ENCODE peak calls at places on chromosomes 1 and 21, in six cellular contexts. One of them, this sample, is unnamed.

GRCh38 chr1:19804786-19805390 is 5.2 kb upstream of the TMCO4 start:
- DNase-seq in H1: no peak
- DNase-seq in IMR-90: no peak
- DNase-seq in A549: peak
- DNase-seq in GM12878: no peak
- DNase-seq in SK-N-SH: no peak
- DNase-seq in this sample: no peak

GRCh38 chr1:166167395-166167922 is 658 bp upstream of the FAM78B start:
- DNase-seq in H1: no peak
- DNase-seq in IMR-90: no peak
- DNase-seq in A549: no peak
- DNase-seq in GM12878: no peak
- DNase-seq in SK-N-SH: no peak
- DNase-seq in this sample: no peak

GRCh38 chr1:110285316-110285715 is 53.9 kb upstream of the RBM15 start:
- DNase-seq in H1: no peak
- DNase-seq in IMR-90: peak
- DNase-seq in A549: no peak
- DNase-seq in GM12878: no peak
- DNase-seq in SK-N-SH: no peak
- DNase-seq in this sample: no peak

GRCh38 chr1:236361909-236362590 is 32.0 kb upstream of the EDARADD start:
- DNase-seq in H1: peak
- DNase-seq in IMR-90: no peak
- DNase-seq in A549: no peak
- DNase-seq in GM12878: no peak
- DNase-seq in SK-N-SH: no peak
- DNase-seq in this sample: no peak

GRCh38 chr1:8858888-8859706 is 19.4 kb downstream of the ENO1 start:
- DNase-seq in H1: no peak
- DNase-seq in IMR-90: peak
- DNase-seq in A549: peak
- DNase-seq in GM12878: no peak
- DNase-seq in SK-N-SH: peak
- DNase-seq in this sample: peak

GRCh38 chr1:234628099-234628498 is 18.1 kb upstream of the IRF2BP2 start:
- DNase-seq in H1: no peak
- DNase-seq in IMR-90: peak
- DNase-seq in A549: peak
- DNase-seq in GM12878: no peak
- DNase-seq in SK-N-SH: no peak
- DNase-seq in this sample: no peak

GRCh38 chr1:40668769-40669525 is 3.5 kb upstream of the RIMS3 start:
- DNase-seq in H1: peak
- DNase-seq in IMR-90: peak
- DNase-seq in A549: peak
- DNase-seq in GM12878: peak
- DNase-seq in SK-N-SH: peak
- DNase-seq in this sample: peak

GRCh38 chr21:43740497-43741156 is 21.7 kb downstream of the PDXK start:
- DNase-seq in H1: peak
- DNase-seq in IMR-90: no peak
- DNase-seq in A549: peak
- DNase-seq in GM12878: no peak
- DNase-seq in SK-N-SH: peak
- DNase-seq in this sample: no peak

GRCh38 chr1:66725885-66726665 is 26.2 kb upstream of the DYNLT5 start:
- DNase-seq in H1: peak
- DNase-seq in IMR-90: peak
- DNase-seq in A549: peak
- DNase-seq in GM12878: peak
- DNase-seq in SK-N-SH: peak
- DNase-seq in this sample: peak

GRCh38 chr1:31497601-31498000 is 78.7 kb upstream of the TINAGL1 start:
- DNase-seq in H1: no peak
- DNase-seq in IMR-90: peak
- DNase-seq in A549: no peak
- DNase-seq in GM12878: no peak
- DNase-seq in SK-N-SH: no peak
- DNase-seq in this sample: no peak

GRCh38 chr1:214022229-214022791 is 34.5 kb downstream of the PROX1 start:
- DNase-seq in H1: no peak
- DNase-seq in IMR-90: no peak
- DNase-seq in A549: no peak
- DNase-seq in GM12878: no peak
- DNase-seq in SK-N-SH: no peak
- DNase-seq in this sample: no peak

GRCh38 chr21:45498646-45499000 is 43.6 kb downstream of the SLC19A1 start:
- DNase-seq in H1: no peak
- DNase-seq in IMR-90: no peak
- DNase-seq in A549: no peak
- DNase-seq in GM12878: no peak
- DNase-seq in SK-N-SH: no peak
- DNase-seq in this sample: no peak

GRCh38 chr21:27571706-27572105 is 604.8 kb upstream of the ADAMTS5 start:
- DNase-seq in H1: no peak
- DNase-seq in IMR-90: peak
- DNase-seq in A549: no peak
- DNase-seq in GM12878: no peak
- DNase-seq in SK-N-SH: no peak
- DNase-seq in this sample: no peak

GRCh38 chr1:31243451-31244286 is 4.0 kb upstream of the NKAIN1 start:
- DNase-seq in H1: no peak
- DNase-seq in IMR-90: peak
- DNase-seq in A549: no peak
- DNase-seq in GM12878: no peak
- DNase-seq in SK-N-SH: no peak
- DNase-seq in this sample: no peak

GRCh38 chr1:93453911-93454310 is 6.0 kb downstream of the FNBP1L start:
- DNase-seq in H1: no peak
- DNase-seq in IMR-90: no peak
- DNase-seq in A549: no peak
- DNase-seq in GM12878: no peak
- DNase-seq in SK-N-SH: no peak
- DNase-seq in this sample: no peak

GRCh38 chr1:65751961-65752360 is 40.7 kb upstream of the PDE4B start:
- DNase-seq in H1: no peak
- DNase-seq in IMR-90: no peak
- DNase-seq in A549: no peak
- DNase-seq in GM12878: no peak
- DNase-seq in SK-N-SH: no peak
- DNase-seq in this sample: no peak

GRCh38 chr1:240295811-240296210 is 204.1 kb downstream of the FMN2 start:
- DNase-seq in H1: no peak
- DNase-seq in IMR-90: peak
- DNase-seq in A549: no peak
- DNase-seq in GM12878: no peak
- DNase-seq in SK-N-SH: no peak
- DNase-seq in this sample: no peak

GRCh38 chr21:27681841-27682240 is 715.0 kb upstream of the ADAMTS5 start:
- DNase-seq in H1: no peak
- DNase-seq in IMR-90: peak
- DNase-seq in A549: no peak
- DNase-seq in GM12878: no peak
- DNase-seq in SK-N-SH: no peak
- DNase-seq in this sample: no peak

GRCh38 chr1:175537571-175537970 is 205.8 kb downstream of the TNR start:
- DNase-seq in H1: no peak
- DNase-seq in IMR-90: no peak
- DNase-seq in A549: no peak
- DNase-seq in GM12878: no peak
- DNase-seq in SK-N-SH: no peak
- DNase-seq in this sample: no peak

GRCh38 chr1:216462061-216462775 is 39.0 kb upstream of the USH2A start:
- DNase-seq in H1: no peak
- DNase-seq in IMR-90: peak
- DNase-seq in A549: peak
- DNase-seq in GM12878: no peak
- DNase-seq in SK-N-SH: no peak
- DNase-seq in this sample: no peak

GRCh38 chr21:36072453-36073167 is 2.8 kb downstream of the CBR1 start:
- DNase-seq in H1: no peak
- DNase-seq in IMR-90: no peak
- DNase-seq in A549: no peak
- DNase-seq in GM12878: no peak
- DNase-seq in SK-N-SH: no peak
- DNase-seq in this sample: no peak

GRCh38 chr21:45644041-45644906 is 749 bp downstream of the PCBP3 start:
- DNase-seq in H1: no peak
- DNase-seq in IMR-90: no peak
- DNase-seq in A549: no peak
- DNase-seq in GM12878: no peak
- DNase-seq in SK-N-SH: peak
- DNase-seq in this sample: peak

GRCh38 chr1:161691846-161692245 is 15.2 kb upstream of the FCRLA start:
- DNase-seq in H1: no peak
- DNase-seq in IMR-90: no peak
- DNase-seq in A549: no peak
- DNase-seq in GM12878: no peak
- DNase-seq in SK-N-SH: no peak
- DNase-seq in this sample: no peak

GRCh38 chr1:194289569-194290266 is 1103.3 kb upstream of the B3GALT2 start:
- DNase-seq in H1: no peak
- DNase-seq in IMR-90: no peak
- DNase-seq in A549: no peak
- DNase-seq in GM12878: peak
- DNase-seq in SK-N-SH: no peak
- DNase-seq in this sample: no peak

GRCh38 chr1:36822648-36823047 is 211.7 kb downstream of the GRIK3 start:
- DNase-seq in H1: no peak
- DNase-seq in IMR-90: no peak
- DNase-seq in A549: no peak
- DNase-seq in GM12878: no peak
- DNase-seq in SK-N-SH: no peak
- DNase-seq in this sample: no peak

GRCh38 chr1:9436258-9436657 is 103.0 kb upstream of the SLC25A33 start:
- DNase-seq in H1: no peak
- DNase-seq in IMR-90: no peak
- DNase-seq in A549: peak
- DNase-seq in GM12878: no peak
- DNase-seq in SK-N-SH: no peak
- DNase-seq in this sample: no peak

GRCh38 chr1:9717193-9718005 is 65.9 kb downstream of the PIK3CD start:
- DNase-seq in H1: no peak
- DNase-seq in IMR-90: no peak
- DNase-seq in A549: no peak
- DNase-seq in GM12878: peak
- DNase-seq in SK-N-SH: peak
- DNase-seq in this sample: peak

GRCh38 chr21:45308211-45309068 is 20.7 kb upstream of the POFUT2 start:
- DNase-seq in H1: no peak
- DNase-seq in IMR-90: peak
- DNase-seq in A549: no peak
- DNase-seq in GM12878: no peak
- DNase-seq in SK-N-SH: no peak
- DNase-seq in this sample: no peak

GRCh38 chr1:235651170-235651806 is 1.7 kb upstream of the GNG4 start:
- DNase-seq in H1: no peak
- DNase-seq in IMR-90: no peak
- DNase-seq in A549: no peak
- DNase-seq in GM12878: no peak
- DNase-seq in SK-N-SH: no peak
- DNase-seq in this sample: no peak

DNA sequence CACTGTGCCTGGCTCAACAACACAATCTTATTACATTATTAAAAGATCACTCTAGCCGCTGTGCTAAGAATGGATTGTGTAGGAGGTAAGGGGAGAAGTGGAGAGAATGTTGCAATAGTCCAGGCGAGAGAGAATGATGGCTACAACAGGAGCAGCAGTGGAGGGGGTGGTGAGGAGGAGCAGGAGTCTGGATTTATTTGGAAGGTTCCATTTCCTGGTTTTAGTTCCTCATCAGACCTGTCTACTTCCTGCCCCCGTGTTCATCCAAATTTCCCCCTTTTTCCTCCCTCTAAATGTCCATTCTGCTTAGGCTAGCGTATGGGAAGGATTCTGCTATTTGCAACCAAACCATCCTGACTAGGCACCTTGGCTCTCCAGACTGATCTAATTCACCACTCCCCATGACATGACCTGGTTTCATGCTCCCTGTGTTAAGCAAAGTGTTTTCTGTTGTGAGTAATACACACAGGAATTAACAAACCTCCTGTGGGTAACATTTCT is 35.1 kb upstream of the EYA3 start:
- DNase-seq in H1: no peak
- DNase-seq in IMR-90: peak
- DNase-seq in A549: peak
- DNase-seq in GM12878: no peak
- DNase-seq in SK-N-SH: no peak
- DNase-seq in this sample: no peak
- TF ChIP-seq RFX5 in H1: no peak
- TF ChIP-seq RFX5 in IMR-90: no peak
- TF ChIP-seq RFX5 in A549: no peak
- TF ChIP-seq RFX5 in GM12878: no peak
- TF ChIP-seq RFX5 in SK-N-SH: no peak
- TF ChIP-seq RFX5 in this sample: no peak

GRCh38 chr1:46546210-46546609 is 5.2 kb downstream of the KNCN start:
- DNase-seq in H1: no peak
- DNase-seq in IMR-90: no peak
- DNase-seq in A549: no peak
- DNase-seq in GM12878: no peak
- DNase-seq in SK-N-SH: no peak
- DNase-seq in this sample: no peak

GRCh38 chr1:46545784-46546183 is 5.7 kb downstream of the KNCN start:
- DNase-seq in H1: no peak
- DNase-seq in IMR-90: no peak
- DNase-seq in A549: no peak
- DNase-seq in GM12878: no peak
- DNase-seq in SK-N-SH: no peak
- DNase-seq in this sample: no peak

GRCh38 chr1:46549697-46550681 is 1.5 kb downstream of the KNCN start:
- DNase-seq in H1: no peak
- DNase-seq in IMR-90: peak
- DNase-seq in A549: peak
- DNase-seq in GM12878: no peak
- DNase-seq in SK-N-SH: peak
- DNase-seq in this sample: peak

GRCh38 chr1:46544561-46545240 is 6.7 kb downstream of the KNCN start:
- DNase-seq in H1: no peak
- DNase-seq in IMR-90: no peak
- DNase-seq in A549: no peak
- DNase-seq in GM12878: no peak
- DNase-seq in SK-N-SH: no peak
- DNase-seq in this sample: peak

GRCh38 chr1:46547481-46548383 is 3.7 kb downstream of the KNCN start:
- DNase-seq in H1: no peak
- DNase-seq in IMR-90: peak
- DNase-seq in A549: peak
- DNase-seq in GM12878: no peak
- DNase-seq in SK-N-SH: peak
- DNase-seq in this sample: peak
- TF ChIP-seq RFX5 in H1: no peak
- TF ChIP-seq RFX5 in IMR-90: no peak
- TF ChIP-seq RFX5 in A549: no peak
- TF ChIP-seq RFX5 in GM12878: no peak
- TF ChIP-seq RFX5 in SK-N-SH: no peak
- TF ChIP-seq RFX5 in this sample: no peak

GRCh38 chr1:1024421-1025415 is 4.8 kb downstream of the AGRN start:
- DNase-seq in H1: no peak
- DNase-seq in IMR-90: no peak
- DNase-seq in A549: peak
- DNase-seq in GM12878: no peak
- DNase-seq in SK-N-SH: no peak
- DNase-seq in this sample: no peak
- TF ChIP-seq RFX5 in H1: no peak
- TF ChIP-seq RFX5 in IMR-90: no peak
- TF ChIP-seq RFX5 in A549: no peak
- TF ChIP-seq RFX5 in GM12878: no peak
- TF ChIP-seq RFX5 in SK-N-SH: no peak
- TF ChIP-seq RFX5 in this sample: no peak

GRCh38 chr1:167171286-167171929 is 49.3 kb upstream of the POU2F1 start:
- DNase-seq in H1: no peak
- DNase-seq in IMR-90: no peak
- DNase-seq in A549: no peak
- DNase-seq in GM12878: no peak
- DNase-seq in SK-N-SH: no peak
- DNase-seq in this sample: no peak
- TF ChIP-seq RFX5 in H1: no peak
- TF ChIP-seq RFX5 in IMR-90: no peak
- TF ChIP-seq RFX5 in A549: no peak
- TF ChIP-seq RFX5 in GM12878: no peak
- TF ChIP-seq RFX5 in SK-N-SH: no peak
- TF ChIP-seq RFX5 in this sample: no peak